ENCODE peak calls at places on chromosomes 12 and 14, in eight cellular contexts. H, A, Z, U, O, Y, P and Q are unnamed samples.

GRCh38 chr12:40907115-40907521 is 214.9 kb downstream of the CNTN1 start:
- DNase-seq in H (no peak), A (no peak), Z (no peak), U (no peak), O (no peak), Y (no peak), P (peak), Q (no peak)

GRCh38 chr12:28787151-28787550 is 361.9 kb upstream of the FAR2 start:
- DNase-seq in H (no peak), A (no peak), Z (no peak), U (peak), O (no peak), Y (no peak), P (no peak), Q (no peak)

GRCh38 chr12:82425241-82425640 is 66.9 kb downstream of the METTL25 start:
- DNase-seq in H (no peak), A (no peak), Z (no peak), U (no peak), O (no peak), Y (no peak), P (no peak), Q (no peak)

GRCh38 chr12:20646239-20646827 is 48.8 kb upstream of the SLCO1C1 start:
- DNase-seq in H (no peak), A (peak), Z (no peak), U (no peak), O (no peak), Y (no peak), P (peak), Q (no peak)

GRCh38 chr12:49357099-49357678 is 10.1 kb upstream of the SPATS2 start:
- DNase-seq in H (no peak), A (no peak), Z (no peak), U (no peak), O (no peak), Y (no peak), P (peak), Q (no peak)

GRCh38 chr12:53860426-53861223 is 78.0 kb upstream of the HOXC13 start:
- DNase-seq in H (no peak), A (no peak), Z (no peak), U (no peak), O (no peak), Y (no peak), P (no peak), Q (no peak)

GRCh38 chr12:11697670-11698387 is 48.4 kb downstream of the ETV6 start:
- DNase-seq in H (no peak), A (no peak), Z (no peak), U (no peak), O (no peak), Y (no peak), P (no peak), Q (no peak)

GRCh38 chr12:132818562-132818961 is 10.1 kb downstream of the GOLGA3 start:
- DNase-seq in H (no peak), A (no peak), Z (no peak), U (no peak), O (no peak), Y (no peak), P (no peak), Q (no peak)

GRCh38 chr12:109715310-109716091 is 1.9 kb downstream of the FAM222A start:
- DNase-seq in H (peak), A (no peak), Z (no peak), U (peak), O (peak), Y (peak), P (peak), Q (no peak)

GRCh38 chr14:91847693-91848092 is 19.6 kb downstream of the TC2N start:
- DNase-seq in H (no peak), A (no peak), Z (no peak), U (no peak), O (no peak), Y (no peak), P (no peak), Q (no peak)

GRCh38 chr14:74841230-74842207 is 34.4 kb downstream of the PROX2 start:
- DNase-seq in H (no peak), A (no peak), Z (no peak), U (no peak), O (no peak), Y (no peak), P (peak), Q (no peak)

GRCh38 chr14:70857499-70857895 is 48.2 kb upstream of the MAP3K9 start:
- DNase-seq in H (no peak), A (no peak), Z (no peak), U (no peak), O (no peak), Y (no peak), P (no peak), Q (no peak)

GRCh38 chr12:77625441-77625840 is 205.3 kb upstream of the NAV3 start:
- DNase-seq in H (no peak), A (peak), Z (no peak), U (no peak), O (no peak), Y (no peak), P (no peak), Q (no peak)

GRCh38 chr12:128976120-128976519 is 122.8 kb downstream of the GLT1D1 start:
- DNase-seq in H (no peak), A (no peak), Z (peak), U (peak), O (no peak), Y (no peak), P (peak), Q (no peak)

GRCh38 chr12:70880744-70881143 is 39.8 kb downstream of the PTPRR start:
- DNase-seq in H (no peak), A (no peak), Z (no peak), U (no peak), O (no peak), Y (no peak), P (no peak), Q (no peak)